ENCODE peak calls at places on chromosome 12, in five cellular contexts. U, N, A, Y and G are unnamed samples.
A peak's percentile ranks its signal among the peaks of the same experiment; 100 is the strongest.

GRCh38 chr12:117100251-117100650 is 1.0 kb upstream of the TESC start:
- DNase-seq in U (peak; percentile 54), A (peak; percentile 22), N (no peak), Y (no peak), G (no peak)

GRCh38 chr12:110821917-110822316 is 24.9 kb upstream of the CCDC63 start:
- DNase-seq in A (no peak), U (no peak), N (no peak), Y (no peak), G (no peak)

GRCh38 chr12:104697186-104697585 is 240.4 kb downstream of the CHST11 start:
- DNase-seq in Y (no peak), U (no peak), N (no peak), A (no peak), G (no peak)

GRCh38 chr12:123621619-123622530 is 11.6 kb downstream of the EIF2B1 start:
- DNase-seq in Y (no peak), U (no peak), A (no peak), N (no peak), G (no peak)

GRCh38 chr12:105168006-105168405 is 60.5 kb downstream of the WASHC4 start:
- DNase-seq in A (no peak), U (no peak), Y (no peak), N (no peak), G (no peak)

GRCh38 chr12:23704992-23705943 is 244.2 kb downstream of the SOX5 start:
- DNase-seq in A (no peak), N (no peak), Y (no peak), U (no peak), G (no peak)

GRCh38 chr12:124143726-124144125 is 151.2 kb upstream of the RFLNA start:
- DNase-seq in A (no peak), N (no peak), Y (no peak), U (no peak), G (no peak)

GRCh38 chr12:56046027-56046780 is 4.5 kb downstream of the RPS26 start:
- DNase-seq in Y (no peak), N (no peak), U (peak; percentile 5), A (no peak), G (no peak)

GRCh38 chr12:131159660-131160059 is 206.0 kb downstream of the ADGRD1 start:
- DNase-seq in N (no peak), U (no peak), Y (no peak), A (peak; percentile 23), G (no peak)

DNA sequence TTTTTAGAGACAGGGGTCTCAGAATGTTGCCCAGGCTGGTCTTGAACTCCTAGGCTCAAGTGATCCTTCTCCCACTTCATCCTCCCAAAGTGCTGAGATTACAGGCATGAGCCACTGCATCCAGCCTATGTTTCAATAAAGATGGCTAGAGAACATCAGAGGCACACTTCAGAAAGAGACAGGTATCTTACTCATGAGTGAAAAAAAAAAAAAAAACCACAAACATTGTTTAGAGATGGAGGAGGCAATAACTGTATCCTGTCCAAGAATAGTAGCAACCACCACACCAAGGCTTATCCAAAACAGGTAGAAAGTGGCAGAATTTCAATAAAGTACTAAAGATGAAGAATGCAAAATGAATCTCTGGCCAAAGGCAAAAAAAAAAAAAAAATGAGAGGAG is 30.3 kb downstream of the EEA1 start:
- DNase-seq in U (no peak), Y (no peak), N (no peak), A (peak; percentile 60), G (no peak)
- H3K4me3 ChIP-seq in U (no peak overlapping the region), Y (no peak overlapping the region), N (no peak overlapping the region), A (peak overlapping the region; percentile 1), G (no peak overlapping the region)

DNA sequence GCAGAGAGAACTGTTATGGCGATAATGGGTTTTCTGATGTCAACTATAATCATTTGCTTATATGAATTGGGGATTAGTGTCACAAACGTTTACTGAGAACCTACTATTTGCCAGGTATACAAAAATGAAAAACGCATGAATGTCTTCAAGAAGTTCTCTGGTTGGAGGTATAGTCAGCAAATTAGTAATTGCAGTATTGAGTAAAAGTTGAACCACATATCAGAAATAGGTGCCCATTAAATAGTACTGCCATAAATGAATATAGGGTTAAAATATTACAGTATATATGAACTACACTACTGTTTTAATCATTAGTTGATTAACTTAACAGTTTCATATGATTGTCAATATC is 60.0 kb downstream of the PTPRB start:
- DNase-seq in Y (no peak), A (no peak), U (no peak), N (no peak), G (no peak)
- TF ChIP-seq CTCF in Y (no peak), A (no peak), U (no peak), N (no peak), G (no peak)

GRCh38 chr12:108629824-108630476 is 3.7 kb downstream of the SELPLG start:
- DNase-seq in N (no peak), A (peak; percentile 71), U (peak; percentile 83), Y (no peak), G (no peak)

GRCh38 chr12:108627134-108627920 is 6.4 kb downstream of the SELPLG start:
- DNase-seq in U (no peak), N (no peak), Y (no peak), A (no peak), G (no peak)

GRCh38 chr12:108630481-108631207 is 3.0 kb downstream of the SELPLG start:
- DNase-seq in U (no peak), Y (no peak), A (peak; percentile 98), N (no peak), G (no peak)

GRCh38 chr12:108633081-108633533 is 587 bp downstream of the SELPLG start:
- DNase-seq in A (no peak), N (no peak), Y (no peak), U (no peak), G (no peak)

DNA sequence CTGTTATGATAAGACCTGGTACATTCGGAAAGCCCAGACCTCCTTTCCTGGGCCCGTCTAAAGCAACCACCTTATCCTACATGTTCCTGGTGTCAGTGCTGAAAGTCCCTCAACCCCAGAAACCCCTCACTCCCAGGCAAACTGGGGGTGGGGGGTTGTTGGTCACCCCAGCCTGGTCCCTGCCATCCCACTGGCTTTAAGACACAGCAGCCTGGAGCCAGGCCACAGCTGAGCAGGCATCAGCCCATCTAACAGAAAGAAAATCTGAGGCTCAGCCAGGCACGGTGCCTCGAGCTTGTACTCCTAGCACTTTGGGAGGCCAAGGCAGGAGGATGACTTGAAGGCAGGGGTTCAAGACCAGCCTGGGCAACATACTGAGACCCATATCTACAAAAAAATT is 4.5 kb downstream of the SELPLG start:
- DNase-seq in Y (no peak), N (no peak), A (no peak), U (peak; percentile 39), G (no peak)
- H3K4me3 ChIP-seq in Y (no peak overlapping the region), N (no peak overlapping the region), A (no peak overlapping the region), U (peak overlapping the region; percentile 90), G (no peak overlapping the region)

GRCh38 chr12:4908694-4909396 is 860 bp upstream of the KCNA1 start:
- DNase-seq in N (no peak), Y (no peak), U (no peak), A (no peak), G (no peak)

GRCh38 chr12:4910502-4911315 is 1.0 kb downstream of the KCNA1 start:
- DNase-seq in Y (no peak), U (no peak), A (no peak), N (no peak), G (no peak)

GRCh38 chr12:4909734-4910501 is at the start of gene KCNA1:
- DNase-seq in U (no peak), A (no peak), Y (no peak), N (no peak), G (no peak)

GRCh38 chr12:4911316-4911994 is 1.8 kb downstream of the KCNA1 start:
- DNase-seq in Y (no peak), N (no peak), A (no peak), U (no peak), G (peak; percentile 6)

GRCh38 chr12:4909397-4909733 is 340 bp upstream of the KCNA1 start:
- DNase-seq in Y (no peak), N (no peak), U (no peak), A (no peak), G (no peak)
- TF ChIP-seq CTCF in Y (no peak), N (no peak), U (no peak), A (no peak), G (no peak)

DNA sequence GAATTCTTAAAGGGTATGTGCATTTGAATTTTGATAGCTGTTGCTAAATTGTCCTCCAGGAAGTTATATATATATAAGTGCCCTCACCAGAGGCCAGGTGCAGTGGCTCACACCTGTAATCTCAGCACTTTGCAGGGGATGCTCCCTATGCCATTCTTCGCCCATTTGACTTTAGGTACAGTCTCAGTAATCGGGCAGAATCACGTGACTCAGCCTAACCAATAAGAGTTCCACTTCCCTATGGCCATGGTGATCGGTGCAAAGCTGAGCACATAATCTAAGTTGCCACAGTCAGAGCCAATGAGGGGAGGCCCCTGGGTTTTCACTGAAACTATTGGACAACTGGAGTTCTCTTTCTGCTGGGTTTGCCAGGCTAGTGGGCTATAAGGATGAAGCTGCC is 274.6 kb upstream of the TBX3 start:
- DNase-seq in U (peak; percentile 12), Y (no peak), N (no peak), A (no peak), G (no peak)
- H3K4me3 ChIP-seq in U (no peak overlapping the region), Y (no peak overlapping the region), N (no peak overlapping the region), A (no peak overlapping the region), G (no peak overlapping the region)

GRCh38 chr12:92077530-92077929 is 68.1 kb downstream of the BTG1 start:
- DNase-seq in N (no peak), U (no peak), Y (no peak), A (no peak), G (no peak)

GRCh38 chr12:92075425-92075891 is 70.2 kb downstream of the BTG1 start:
- DNase-seq in Y (no peak), N (no peak), A (no peak), U (peak; percentile 14), G (no peak)

GRCh38 chr12:92076106-92076505 is 69.5 kb downstream of the BTG1 start:
- DNase-seq in A (no peak), Y (no peak), U (no peak), N (no peak), G (no peak)

GRCh38 chr12:92073123-92073522 is 72.5 kb downstream of the BTG1 start:
- DNase-seq in A (no peak), Y (no peak), N (no peak), U (no peak), G (no peak)

GRCh38 chr12:92074889-92075288 is 70.8 kb downstream of the BTG1 start:
- DNase-seq in U (no peak), N (no peak), A (no peak), Y (no peak), G (no peak)
- TF ChIP-seq CTCF in U (no peak), N (no peak), A (no peak), Y (no peak), G (no peak)